ENCODE peak calls at places on chromosomes 5 and 9, in seven cellular contexts. E is naive thymus-derived CD4-positive, alpha-beta T cell; B is psoas muscle; Z is GM12878; G is endodermal cell; A is right atrium auricular region; X is Peyer's patch. L is an unnamed sample.
A peak's percentile ranks its signal among the peaks of the same experiment; 100 is the strongest.

GRCh38 chr5:72036951-72037350 is 70.3 kb upstream of the MAP1B start:
- DNase-seq in E (no peak), B (no peak), Z (no peak), G (peak; percentile 72), A (no peak), X (no peak), L (no peak)

GRCh38 chr5:134138416-134139376 is 24.2 kb downstream of the TCF7 start:
- DNase-seq in E (no peak), B (peak; percentile 36), Z (peak; percentile 89), G (peak; percentile 39), A (peak; percentile 43), X (peak; percentile 16), L (peak; percentile 51)

GRCh38 chr9:82168585-82168984 is 180.0 kb downstream of the SPATA31D1 start:
- DNase-seq in E (no peak), B (no peak), Z (no peak), G (no peak), A (no peak), X (no peak), L (peak; percentile 0)

GRCh38 chr5:4058899-4059298 is 463.3 kb downstream of the IRX1 start:
- DNase-seq in E (no peak), B (no peak), Z (no peak), G (peak; percentile 59), A (no peak), X (no peak), L (peak; percentile 67)

GRCh38 chr5:16899171-16899570 is 36.9 kb downstream of the MYO10 start:
- DNase-seq in E (no peak), B (no peak), Z (no peak), G (no peak), A (no peak), X (no peak), L (no peak)

GRCh38 chr5:154868702-154869101 is 10.3 kb downstream of the CNOT8 start:
- DNase-seq in E (no peak), B (peak; percentile 63), Z (no peak), G (peak; percentile 82), A (no peak), X (no peak), L (peak; percentile 22)

GRCh38 chr5:154309361-154309725 is 118.8 kb downstream of the GALNT10 start:
- DNase-seq in E (no peak), B (no peak), Z (no peak), G (no peak), A (no peak), X (no peak), L (peak; percentile 71)

GRCh38 chr5:122805481-122805880 is 30.6 kb downstream of the SNX2 start:
- DNase-seq in E (no peak), B (no peak), Z (no peak), G (no peak), A (no peak), X (no peak), L (no peak)

GRCh38 chr9:127796225-127796813 is 6.4 kb upstream of the FPGS start:
- DNase-seq in E (no peak), B (peak; percentile 78), Z (no peak), G (no peak), A (no peak), X (peak; percentile 31), L (peak; percentile 39)

GRCh38 chr5:143646961-143647360 is 165.0 kb upstream of the HMHB1 start:
- DNase-seq in E (no peak), B (no peak), Z (no peak), G (no peak), A (no peak), X (no peak), L (no peak)

GRCh38 chr5:40227927-40228326 is 451.8 kb upstream of the PTGER4 start:
- DNase-seq in E (no peak), B (no peak), Z (no peak), G (no peak), A (no peak), X (no peak), L (no peak)

GRCh38 chr5:93599427-93600146 is 16.6 kb downstream of the NR2F1 start:
- DNase-seq in E (no peak), B (no peak), Z (no peak), G (peak; percentile 73), A (no peak), X (no peak), L (no peak)

GRCh38 chr5:6611561-6612256 is 21.1 kb downstream of the NSUN2 start:
- DNase-seq in E (no peak), B (no peak), Z (no peak), G (no peak), A (no peak), X (no peak), L (no peak)

GRCh38 chr5:553874-554273 is 29.6 kb upstream of the SLC9A3 start:
- DNase-seq in E (no peak), B (no peak), Z (no peak), G (peak; percentile 72), A (no peak), X (no peak), L (no peak)

GRCh38 chr9:112091805-112092204 is 83.3 kb downstream of the SUSD1 start:
- DNase-seq in E (no peak), B (no peak), Z (no peak), G (peak; percentile 66), A (no peak), X (no peak), L (no peak)

GRCh38 chr5:83172655-83173054 is 95.3 kb downstream of the XRCC4 start:
- DNase-seq in E (no peak), B (no peak), Z (no peak), G (no peak), A (no peak), X (no peak), L (no peak)

GRCh38 chr5:61349935-61350334 is 17.9 kb downstream of the ZSWIM6 start:
- DNase-seq in E (no peak), B (no peak), Z (no peak), G (no peak), A (no peak), X (no peak), L (no peak)

GRCh38 chr9:120708526-120709224 is 5.6 kb downstream of the MEGF9 start:
- DNase-seq in E (no peak), B (no peak), Z (no peak), G (no peak), A (no peak), X (no peak), L (peak; percentile 71)

GRCh38 chr5:937151-937924 is 44.7 kb downstream of the TRIP13 start:
- DNase-seq in E (no peak), B (no peak), Z (no peak), G (no peak), A (no peak), X (no peak), L (no peak)

GRCh38 chr5:14081791-14082190 is 61.4 kb upstream of the TRIO start:
- DNase-seq in E (no peak), B (no peak), Z (no peak), G (no peak), A (no peak), X (no peak), L (no peak)

GRCh38 chr9:92187989-92188714 is 72.9 kb upstream of the SPTLC1 start:
- DNase-seq in E (no peak), B (no peak), Z (no peak), G (no peak), A (no peak), X (no peak), L (peak; percentile 23)

DNA sequence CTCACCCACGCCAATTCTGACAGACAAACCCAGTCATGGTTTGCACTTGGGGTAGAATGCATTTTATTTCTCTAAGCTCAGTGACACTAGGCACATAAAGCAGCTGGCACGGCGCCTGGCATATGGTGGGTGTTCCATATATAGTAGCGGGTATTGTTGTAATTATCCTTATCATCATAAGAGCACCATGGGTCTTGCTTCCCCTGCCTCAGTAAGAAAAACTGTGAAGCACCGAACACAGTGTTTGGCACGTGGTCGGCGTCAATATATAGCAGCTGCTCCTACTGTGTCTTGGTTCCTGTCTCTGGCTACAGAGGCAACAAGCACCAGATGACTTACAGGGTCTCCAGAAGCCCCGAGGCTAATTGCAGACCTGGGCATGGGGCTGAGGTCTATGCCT is 194.1 kb upstream of the PANK3 start:
- DNase-seq in E (no peak), B (no peak), Z (no peak), G (no peak), A (no peak), X (no peak), L (no peak)
- H3K27me3 ChIP-seq in E (no peaks in the 10 kb centered on the region), B (peaks cover 1% of the 10 kb centered on the region), Z (no peaks in the 10 kb centered on the region), G (peaks cover 11% of the 10 kb centered on the region), A (no peaks in the 10 kb centered on the region), X (no peaks in the 10 kb centered on the region), L (no peaks in the 10 kb centered on the region)

GRCh38 chr5:31962928-31963327 is 211.2 kb downstream of the GOLPH3 start:
- DNase-seq in E (no peak), B (no peak), Z (no peak), G (no peak), A (no peak), X (no peak), L (no peak)
- H3K4me3 ChIP-seq in E (no peak overlapping the region), B (no peak overlapping the region), Z (no peak overlapping the region), G (no peak overlapping the region), A (no peak overlapping the region), X (no peak overlapping the region), L (no peak overlapping the region)

GRCh38 chr5:141516648-141517025 is 27.8 kb downstream of the PCDHGC5 start:
- DNase-seq in E (no peak), B (no peak), Z (no peak), G (no peak), A (no peak), X (no peak), L (peak; percentile 84)

GRCh38 chr5:141514330-141515111 is 25.6 kb downstream of the PCDHGC5 start:
- DNase-seq in E (no peak), B (no peak), Z (no peak), G (peak; percentile 90), A (no peak), X (no peak), L (peak; percentile 97)

GRCh38 chr5:141515946-141516647 is 27.2 kb downstream of the PCDHGC5 start:
- DNase-seq in E (no peak), B (no peak), Z (no peak), G (no peak), A (no peak), X (no peak), L (no peak)

GRCh38 chr5:141513627-141514329 is 24.9 kb downstream of the PCDHGC5 start:
- DNase-seq in E (peak; percentile 28), B (peak; percentile 84), Z (peak; percentile 75), G (peak; percentile 87), A (peak; percentile 85), X (peak; percentile 71), L (peak; percentile 97)

DNA sequence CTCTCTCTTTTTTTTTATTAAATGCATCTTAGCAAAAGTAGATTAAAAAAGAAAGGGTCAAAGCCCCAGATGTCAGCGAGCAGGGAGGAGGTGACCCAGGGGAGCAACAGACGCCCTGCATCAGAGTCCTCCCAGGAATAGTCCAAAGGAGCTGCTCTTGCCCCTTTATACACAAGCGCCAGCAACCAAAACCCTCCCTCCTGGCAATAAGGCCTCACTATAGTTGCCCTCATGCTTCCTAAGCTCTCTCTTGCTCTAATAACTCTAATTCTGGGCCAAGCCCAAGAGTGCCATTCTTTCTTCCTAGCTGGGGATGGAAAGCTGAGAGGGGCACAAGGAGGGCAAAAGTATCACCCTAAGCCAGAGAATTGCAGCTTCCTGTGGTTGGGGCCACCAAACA is 26.3 kb downstream of the PCDHGC5 start:
- DNase-seq in E (no peak), B (no peak), Z (no peak), G (no peak), A (no peak), X (no peak), L (peak; percentile 41)
- H3K36me3 ChIP-seq in E (no peaks in the 10 kb centered on the region), B (peaks cover 10% of the 10 kb centered on the region), Z (peaks cover 25% of the 10 kb centered on the region), G (peaks cover 66% of the 10 kb centered on the region), A (peaks cover 33% of the 10 kb centered on the region), X (no peaks in the 10 kb centered on the region), L (peaks cover 80% of the 10 kb centered on the region)

DNA sequence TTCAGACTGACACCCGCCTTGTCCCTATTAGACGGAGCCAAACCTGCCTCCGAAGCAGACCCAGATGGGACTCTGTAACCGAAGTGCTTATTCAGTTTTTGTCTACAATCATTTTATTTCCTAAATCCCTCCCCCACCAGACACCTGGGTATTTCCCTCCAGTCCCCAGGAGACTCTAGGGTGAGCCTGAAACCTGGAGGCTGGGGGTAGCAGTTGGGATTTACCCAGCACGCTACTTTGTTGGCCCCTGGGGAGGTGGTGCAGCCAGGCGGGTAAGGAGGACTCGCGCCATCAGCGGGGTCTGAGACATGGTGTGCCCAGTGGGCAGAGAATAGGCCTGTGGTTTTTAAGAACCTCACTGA is 1.3 kb upstream of the LHX2 start:
- DNase-seq in E (no peak), B (no peak), Z (no peak), G (no peak), A (no peak), X (no peak), L (no peak)
- H3K27me3 ChIP-seq in E (peaks cover 15% of the 10 kb centered on the region), B (peaks cover 60% of the 10 kb centered on the region), Z (no peaks in the 10 kb centered on the region), G (peaks cover 99% of the 10 kb centered on the region), A (peaks cover 87% of the 10 kb centered on the region), X (no peaks in the 10 kb centered on the region), L (peaks cover 42% of the 10 kb centered on the region)